ENCODE peak calls at places on chromosomes 7 and 10, in six cellular contexts. D, X, K, Q, H and B are unnamed samples.
A peak's percentile ranks its signal among the peaks of the same experiment; 100 is the strongest.

GRCh38 chr7:131507592-131508331 is 48.7 kb downstream of the PODXL start:
- DNase-seq in D (peak; percentile 40), X (peak; percentile 92), K (peak; percentile 60), Q (peak; percentile 84), H (peak; percentile 76), B (peak; percentile 70)

GRCh38 chr7:26061340-26062239 is 90.4 kb upstream of the NFE2L3 start:
- DNase-seq in D (peak; percentile 8), X (peak; percentile 86), K (peak; percentile 7), Q (peak; percentile 68), H (peak; percentile 73), B (peak; percentile 41)

GRCh38 chr10:48463318-48464003 is 141.4 kb downstream of the ARHGAP22 start:
- DNase-seq in D (no peak), X (peak; percentile 46), K (no peak), Q (no peak), H (no peak), B (peak; percentile 42)

GRCh38 chr7:33757563-33758165 is 147.7 kb upstream of the BMPER start:
- DNase-seq in D (peak; percentile 35), X (peak; percentile 58), K (peak; percentile 47), Q (no peak), H (peak; percentile 57), B (peak; percentile 63)

GRCh38 chr7:111401516-111401915 is 160.8 kb downstream of the IMMP2L start:
- DNase-seq in D (peak; percentile 77), X (no peak), K (peak; percentile 55), Q (no peak), H (no peak), B (no peak)

GRCh38 chr7:3861941-3862340 is 560.9 kb downstream of the SDK1 start:
- DNase-seq in D (peak; percentile 81), X (peak; percentile 53), K (peak; percentile 87), Q (no peak), H (peak; percentile 27), B (peak; percentile 84)

GRCh38 chr7:50851451-50851850 is 68.8 kb upstream of the GRB10 start:
- DNase-seq in D (peak; percentile 83), X (no peak), K (peak; percentile 54), Q (no peak), H (no peak), B (peak; percentile 57)

GRCh38 chr7:107879400-107880035 is 11.5 kb upstream of the DLD start:
- DNase-seq in D (peak; percentile 57), X (peak; percentile 75), K (peak; percentile 69), Q (no peak), H (peak; percentile 76), B (peak; percentile 68)

GRCh38 chr7:73707045-73707631 is 12.3 kb downstream of the STX1A start:
- DNase-seq in D (no peak), X (no peak), K (no peak), Q (peak; percentile 77), H (no peak), B (no peak)

GRCh38 chr7:143256325-143256724 is 6.9 kb upstream of the GSTK1 start:
- DNase-seq in D (no peak), X (no peak), K (no peak), Q (no peak), H (peak; percentile 47), B (no peak)

GRCh38 chr10:11433657-11434056 is 177.8 kb downstream of the USP6NL start:
- DNase-seq in D (no peak), X (no peak), K (no peak), Q (no peak), H (no peak), B (no peak)

GRCh38 chr10:97813311-97813710 is 36.3 kb upstream of the GOLGA7B start:
- DNase-seq in D (no peak), X (no peak), K (no peak), Q (no peak), H (no peak), B (no peak)

GRCh38 chr10:71831646-71832552 is 19.2 kb downstream of the PSAP start:
- DNase-seq in D (peak; percentile 57), X (no peak), K (peak; percentile 54), Q (no peak), H (no peak), B (no peak)

GRCh38 chr10:70538731-70539338 is 60.3 kb downstream of the PALD1 start:
- DNase-seq in D (no peak), X (no peak), K (no peak), Q (no peak), H (no peak), B (no peak)

GRCh38 chr7:37495574-37496184 is 47.0 kb upstream of the ELMO1 start:
- DNase-seq in D (peak; percentile 3), X (peak; percentile 37), K (peak; percentile 13), Q (no peak), H (peak; percentile 58), B (peak; percentile 27)

GRCh38 chr10:31001740-31002139 is 29.9 kb downstream of the ZNF438 start:
- DNase-seq in D (peak; percentile 23), X (no peak), K (no peak), Q (no peak), H (no peak), B (no peak)

GRCh38 chr10:127467793-127468192 is 81.3 kb upstream of the NPS start:
- DNase-seq in D (no peak), X (no peak), K (no peak), Q (no peak), H (no peak), B (no peak)

GRCh38 chr10:32350811-32351342 is 3.9 kb upstream of the EPC1 start:
- DNase-seq in D (no peak), X (no peak), K (no peak), Q (no peak), H (peak; percentile 48), B (no peak)

GRCh38 chr7:90825779-90826178 is 229.7 kb downstream of the CDK14 start:
- DNase-seq in D (peak; percentile 77), X (no peak), K (peak; percentile 80), Q (no peak), H (no peak), B (peak; percentile 88)

GRCh38 chr7:81308643-81309354 is 389.9 kb upstream of the SEMA3C start:
- DNase-seq in D (no peak), X (no peak), K (peak; percentile 31), Q (no peak), H (no peak), B (peak; percentile 63)

GRCh38 chr7:151756076-151756731 is 120.7 kb downstream of the PRKAG2 start:
- DNase-seq in D (peak; percentile 71), X (no peak), K (peak; percentile 82), Q (peak; percentile 51), H (peak; percentile 74), B (peak; percentile 43)

GRCh38 chr10:55191236-55191860 is 390.3 kb upstream of the PCDH15 start:
- DNase-seq in D (no peak), X (no peak), K (no peak), Q (no peak), H (no peak), B (no peak)

GRCh38 chr7:132251327-132251659 is 325.0 kb downstream of the PLXNA4 start:
- DNase-seq in D (peak; percentile 13), X (peak; percentile 27), K (no peak), Q (peak; percentile 90), H (no peak), B (no peak)

DNA sequence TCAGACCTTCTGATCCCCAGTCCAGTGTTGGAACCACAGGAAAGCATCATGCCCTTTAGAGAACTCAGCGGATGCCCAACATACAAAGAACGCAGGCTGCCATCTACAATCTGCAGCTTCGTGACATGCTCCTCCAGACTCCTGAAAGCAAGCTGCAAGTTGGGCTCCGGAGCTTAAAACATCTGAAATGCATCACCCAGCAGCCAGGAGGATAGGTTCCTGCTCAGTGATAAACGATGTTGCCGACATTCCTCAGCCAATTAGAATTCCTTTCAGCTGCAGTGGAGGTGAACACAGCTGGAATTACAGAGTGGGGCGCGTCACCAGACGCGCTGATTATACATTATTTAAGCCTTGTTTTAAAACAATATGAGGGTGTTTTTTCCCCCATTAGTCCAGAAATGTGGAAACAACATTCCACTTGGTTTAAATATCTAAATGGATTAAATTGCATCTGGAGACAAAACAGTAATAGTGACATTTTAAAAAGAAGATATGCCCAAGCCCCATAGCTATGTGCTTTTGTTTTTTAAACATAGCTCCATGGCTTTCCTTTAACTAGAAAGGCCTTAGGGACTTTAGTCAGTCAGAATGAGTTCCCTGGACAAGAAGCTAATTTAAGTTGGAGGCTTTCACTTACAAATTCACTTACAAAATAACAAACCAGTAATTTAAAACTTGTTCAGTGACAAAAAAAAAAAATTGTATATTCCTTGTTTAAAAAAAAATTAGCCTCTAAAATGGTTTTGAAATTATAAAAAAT is 6.3 kb downstream of the SMURF1 start:
- DNase-seq in D (peak; percentile 93), X (peak; percentile 69), K (peak; percentile 90), Q (no peak), H (no peak), B (peak; percentile 80)
- H3K4me3 ChIP-seq in D (peak overlapping the region; percentile 42), X (no peak overlapping the region), K (peak overlapping the region; percentile 20), Q (no peak overlapping the region), H (no peak overlapping the region), B (peak overlapping the region; percentile 33)

GRCh38 chr7:128858380-128859231 is 4.0 kb upstream of the ATP6V1F start:
- DNase-seq in D (no peak), X (no peak), K (no peak), Q (no peak), H (peak; percentile 36), B (no peak)

GRCh38 chr7:128862571-128863432 is at the start of gene ATP6V1F:
- DNase-seq in D (peak; percentile 94), X (peak; percentile 98), K (peak; percentile 96), Q (peak; percentile 98), H (peak; percentile 99), B (peak; percentile 98)

GRCh38 chr7:128861957-128862570 is 592 bp upstream of the ATP6V1F start:
- DNase-seq in D (peak; percentile 12), X (no peak), K (no peak), Q (no peak), H (peak; percentile 28), B (no peak)

GRCh38 chr7:128859232-128860157 is 3.2 kb upstream of the ATP6V1F start:
- DNase-seq in D (no peak), X (no peak), K (no peak), Q (no peak), H (peak; percentile 33), B (no peak)

GRCh38 chr7:128860158-128861073 is 2.2 kb upstream of the ATP6V1F start:
- DNase-seq in D (peak; percentile 63), X (no peak), K (peak; percentile 81), Q (no peak), H (peak; percentile 52), B (peak; percentile 56)
- TF ChIP-seq CTCF in D (peak; percentile 33), X (no peak), K (no peak), Q (no peak), H (peak; percentile 42), B (peak; percentile 25)

GRCh38 chr10:103278424-103278823 is 1.5 kb downstream of the INA start:
- DNase-seq in D (no peak), X (no peak), K (no peak), Q (no peak), H (no peak), B (no peak)

GRCh38 chr10:103278862-103279298 is 1.9 kb downstream of the INA start:
- DNase-seq in D (peak; percentile 39), X (peak; percentile 74), K (peak; percentile 55), Q (peak; percentile 56), H (peak; percentile 65), B (peak; percentile 58)

GRCh38 chr10:103276941-103277712 is at the start of gene INA:
- DNase-seq in D (peak; percentile 45), X (peak; percentile 67), K (peak; percentile 61), Q (no peak), H (no peak), B (peak; percentile 41)

GRCh38 chr10:103276251-103276936 is 544 bp upstream of the INA start:
- DNase-seq in D (no peak), X (no peak), K (no peak), Q (no peak), H (peak; percentile 14), B (no peak)

GRCh38 chr10:103277713-103278299 is 868 bp downstream of the INA start:
- DNase-seq in D (no peak), X (no peak), K (no peak), Q (no peak), H (no peak), B (no peak)
- H3K4me3 ChIP-seq in D (no peak overlapping the region), X (no peak overlapping the region), K (peak overlapping the region; percentile 57), Q (no peak overlapping the region), H (no peak overlapping the region), B (peak overlapping the region; percentile 9)

GRCh38 chr10:57849726-57850357 is 417.9 kb downstream of the IPMK start:
- DNase-seq in D (no peak), X (peak; percentile 15), K (peak; percentile 2), Q (no peak), H (peak; percentile 12), B (peak; percentile 21)
- TF ChIP-seq CTCF in D (peak; percentile 23), X (peak; percentile 60), K (peak; percentile 42), Q (no peak), H (no peak), B (peak; percentile 34)